ENCODE peak calls at places on chromosomes 16 and 17, in ten cellular contexts. One of them, this sample, is unnamed.
A peak's percentile ranks its signal among the peaks of the same experiment; 100 is the strongest.

GRCh38 chr16:14564323-14564722 is 65.7 kb downstream of the PARN start:
- DNase-seq in activated CD4-positive, alpha-beta T cell treated with anti-CD3 and anti-CD28 coated beads, Interleukin-2, amount 10 ng/mL, durations not matched to agents 7 days and 5 days: no peak
- DNase-seq in prostate gland: no peak
- DNase-seq in Panc1: no peak
- DNase-seq in NCI-H748 treated with DMSO at 0.1 percent for 48 hours: no peak
- DNase-seq in frontal cortex: no peak
- DNase-seq in iPS DF 19.7: no peak
- DNase-seq in stimulated activated CD8-positive, alpha-beta memory T cell treated with anti-CD3 and anti-CD28 coated beads, Interleukin-12 subunit alpha, Interleukin-12 subunit beta, amount 100 ng/mL, for 4 hours: no peak
- DNase-seq in foreskin keratinocyte: peak; percentile 51
- DNase-seq in GM04504: no peak
- DNase-seq in this sample: no peak

GRCh38 chr17:69602969-69603368 is 188.5 kb downstream of the MAP2K6 start:
- DNase-seq in activated CD4-positive, alpha-beta T cell treated with anti-CD3 and anti-CD28 coated beads, Interleukin-2, amount 10 ng/mL, durations not matched to agents 7 days and 5 days: no peak
- DNase-seq in prostate gland: no peak
- DNase-seq in Panc1: no peak
- DNase-seq in NCI-H748 treated with DMSO at 0.1 percent for 48 hours: no peak
- DNase-seq in frontal cortex: no peak
- DNase-seq in iPS DF 19.7: no peak
- DNase-seq in stimulated activated CD8-positive, alpha-beta memory T cell treated with anti-CD3 and anti-CD28 coated beads, Interleukin-12 subunit alpha, Interleukin-12 subunit beta, amount 100 ng/mL, for 4 hours: no peak
- DNase-seq in foreskin keratinocyte: no peak
- DNase-seq in GM04504: no peak
- DNase-seq in this sample: no peak

GRCh38 chr16:10922328-10923145 is 19.7 kb downstream of the DEXI start:
- DNase-seq in activated CD4-positive, alpha-beta T cell treated with anti-CD3 and anti-CD28 coated beads, Interleukin-2, amount 10 ng/mL, durations not matched to agents 7 days and 5 days: no peak
- DNase-seq in prostate gland: no peak
- DNase-seq in Panc1: no peak
- DNase-seq in NCI-H748 treated with DMSO at 0.1 percent for 48 hours: no peak
- DNase-seq in frontal cortex: no peak
- DNase-seq in iPS DF 19.7: no peak
- DNase-seq in stimulated activated CD8-positive, alpha-beta memory T cell treated with anti-CD3 and anti-CD28 coated beads, Interleukin-12 subunit alpha, Interleukin-12 subunit beta, amount 100 ng/mL, for 4 hours: no peak
- DNase-seq in foreskin keratinocyte: no peak
- DNase-seq in GM04504: no peak
- DNase-seq in this sample: no peak

GRCh38 chr17:75645889-75646625 is 12.8 kb downstream of the SMIM5 start:
- DNase-seq in activated CD4-positive, alpha-beta T cell treated with anti-CD3 and anti-CD28 coated beads, Interleukin-2, amount 10 ng/mL, durations not matched to agents 7 days and 5 days: no peak
- DNase-seq in prostate gland: peak; percentile 61
- DNase-seq in Panc1: no peak
- DNase-seq in NCI-H748 treated with DMSO at 0.1 percent for 48 hours: no peak
- DNase-seq in frontal cortex: peak; percentile 44
- DNase-seq in iPS DF 19.7: no peak
- DNase-seq in stimulated activated CD8-positive, alpha-beta memory T cell treated with anti-CD3 and anti-CD28 coated beads, Interleukin-12 subunit alpha, Interleukin-12 subunit beta, amount 100 ng/mL, for 4 hours: no peak
- DNase-seq in foreskin keratinocyte: peak; percentile 71
- DNase-seq in GM04504: no peak
- DNase-seq in this sample: no peak

GRCh38 chr16:66418165-66418962 is 8.7 kb upstream of the BEAN1 start:
- DNase-seq in activated CD4-positive, alpha-beta T cell treated with anti-CD3 and anti-CD28 coated beads, Interleukin-2, amount 10 ng/mL, durations not matched to agents 7 days and 5 days: no peak
- DNase-seq in prostate gland: no peak
- DNase-seq in Panc1: no peak
- DNase-seq in NCI-H748 treated with DMSO at 0.1 percent for 48 hours: no peak
- DNase-seq in frontal cortex: no peak
- DNase-seq in iPS DF 19.7: no peak
- DNase-seq in stimulated activated CD8-positive, alpha-beta memory T cell treated with anti-CD3 and anti-CD28 coated beads, Interleukin-12 subunit alpha, Interleukin-12 subunit beta, amount 100 ng/mL, for 4 hours: no peak
- DNase-seq in foreskin keratinocyte: no peak
- DNase-seq in GM04504: no peak
- DNase-seq in this sample: no peak

GRCh38 chr17:2250140-2251095 is 53.2 kb downstream of the SMG6 start:
- DNase-seq in activated CD4-positive, alpha-beta T cell treated with anti-CD3 and anti-CD28 coated beads, Interleukin-2, amount 10 ng/mL, durations not matched to agents 7 days and 5 days: peak; percentile 59
- DNase-seq in prostate gland: no peak
- DNase-seq in Panc1: no peak
- DNase-seq in NCI-H748 treated with DMSO at 0.1 percent for 48 hours: no peak
- DNase-seq in frontal cortex: no peak
- DNase-seq in iPS DF 19.7: no peak
- DNase-seq in stimulated activated CD8-positive, alpha-beta memory T cell treated with anti-CD3 and anti-CD28 coated beads, Interleukin-12 subunit alpha, Interleukin-12 subunit beta, amount 100 ng/mL, for 4 hours: peak; percentile 37
- DNase-seq in foreskin keratinocyte: no peak
- DNase-seq in GM04504: no peak
- DNase-seq in this sample: no peak

GRCh38 chr17:7841309-7841621 is 7.2 kb downstream of the KDM6B start:
- DNase-seq in activated CD4-positive, alpha-beta T cell treated with anti-CD3 and anti-CD28 coated beads, Interleukin-2, amount 10 ng/mL, durations not matched to agents 7 days and 5 days: no peak
- DNase-seq in prostate gland: no peak
- DNase-seq in Panc1: no peak
- DNase-seq in NCI-H748 treated with DMSO at 0.1 percent for 48 hours: peak; percentile 69
- DNase-seq in frontal cortex: no peak
- DNase-seq in iPS DF 19.7: no peak
- DNase-seq in stimulated activated CD8-positive, alpha-beta memory T cell treated with anti-CD3 and anti-CD28 coated beads, Interleukin-12 subunit alpha, Interleukin-12 subunit beta, amount 100 ng/mL, for 4 hours: no peak
- DNase-seq in foreskin keratinocyte: no peak
- DNase-seq in GM04504: no peak
- DNase-seq in this sample: no peak

GRCh38 chr17:44324092-44324570 is 492 bp downstream of the SLC25A39 start:
- DNase-seq in activated CD4-positive, alpha-beta T cell treated with anti-CD3 and anti-CD28 coated beads, Interleukin-2, amount 10 ng/mL, durations not matched to agents 7 days and 5 days: no peak
- DNase-seq in prostate gland: no peak
- DNase-seq in Panc1: no peak
- DNase-seq in NCI-H748 treated with DMSO at 0.1 percent for 48 hours: no peak
- DNase-seq in frontal cortex: no peak
- DNase-seq in iPS DF 19.7: no peak
- DNase-seq in stimulated activated CD8-positive, alpha-beta memory T cell treated with anti-CD3 and anti-CD28 coated beads, Interleukin-12 subunit alpha, Interleukin-12 subunit beta, amount 100 ng/mL, for 4 hours: no peak
- DNase-seq in foreskin keratinocyte: no peak
- DNase-seq in GM04504: no peak
- DNase-seq in this sample: no peak

GRCh38 chr17:79791354-79792123 is 5.3 kb downstream of the CBX8 start:
- DNase-seq in activated CD4-positive, alpha-beta T cell treated with anti-CD3 and anti-CD28 coated beads, Interleukin-2, amount 10 ng/mL, durations not matched to agents 7 days and 5 days: no peak
- DNase-seq in prostate gland: no peak
- DNase-seq in Panc1: no peak
- DNase-seq in NCI-H748 treated with DMSO at 0.1 percent for 48 hours: no peak
- DNase-seq in frontal cortex: no peak
- DNase-seq in iPS DF 19.7: no peak
- DNase-seq in stimulated activated CD8-positive, alpha-beta memory T cell treated with anti-CD3 and anti-CD28 coated beads, Interleukin-12 subunit alpha, Interleukin-12 subunit beta, amount 100 ng/mL, for 4 hours: no peak
- DNase-seq in foreskin keratinocyte: no peak
- DNase-seq in GM04504: no peak
- DNase-seq in this sample: peak; percentile 42

This sample was measured in mesothelial cell of epicardium.